ENCODE peak calls at places on chromosomes 6 and 20, in seven cellular contexts. One of them, this sample, is unnamed.
A peak's percentile ranks its signal among the peaks of the same experiment; 100 is the strongest.

GRCh38 chr6:111057074-111057752 is 30.1 kb upstream of the SLC16A10 start:
- DNase-seq in stimulated activated CD4-positive, alpha-beta T cell treated with anti-CD3 and anti-CD28 coated beads, TNF-alpha, amount 100 ng/mL, for 4 hours: no peak
- DNase-seq in left ventricle myocardium inferior: no peak
- DNase-seq in neural crest cell: no peak
- DNase-seq in SJSA1: peak; percentile 41
- DNase-seq in left ventricle myocardium superior: no peak
- DNase-seq in RWPE1: peak; percentile 36
- DNase-seq in this sample: no peak

GRCh38 chr6:29465279-29465678 is 8.3 kb downstream of the OR2H1 start:
- DNase-seq in stimulated activated CD4-positive, alpha-beta T cell treated with anti-CD3 and anti-CD28 coated beads, TNF-alpha, amount 100 ng/mL, for 4 hours: no peak
- DNase-seq in SJSA1: no peak
- DNase-seq in left ventricle myocardium inferior: no peak
- DNase-seq in left ventricle myocardium superior: no peak
- DNase-seq in neural crest cell: no peak
- DNase-seq in RWPE1: no peak
- DNase-seq in this sample: no peak

GRCh38 chr6:6007311-6008113 is 787 bp upstream of the NRN1 start:
- DNase-seq in neural crest cell: peak; percentile 30
- DNase-seq in left ventricle myocardium inferior: no peak
- DNase-seq in left ventricle myocardium superior: peak; percentile 42
- DNase-seq in stimulated activated CD4-positive, alpha-beta T cell treated with anti-CD3 and anti-CD28 coated beads, TNF-alpha, amount 100 ng/mL, for 4 hours: no peak
- DNase-seq in SJSA1: peak; percentile 60
- DNase-seq in RWPE1: no peak
- DNase-seq in this sample: no peak

GRCh38 chr6:45864651-45865050 is 151.0 kb downstream of the CLIC5 start:
- DNase-seq in stimulated activated CD4-positive, alpha-beta T cell treated with anti-CD3 and anti-CD28 coated beads, TNF-alpha, amount 100 ng/mL, for 4 hours: no peak
- DNase-seq in SJSA1: no peak
- DNase-seq in left ventricle myocardium inferior: no peak
- DNase-seq in neural crest cell: no peak
- DNase-seq in left ventricle myocardium superior: no peak
- DNase-seq in RWPE1: no peak
- DNase-seq in this sample: no peak

GRCh38 chr20:20255104-20255503 is 112.8 kb upstream of the INSM1 start:
- DNase-seq in left ventricle myocardium inferior: no peak
- DNase-seq in SJSA1: no peak
- DNase-seq in neural crest cell: no peak
- DNase-seq in left ventricle myocardium superior: no peak
- DNase-seq in RWPE1: no peak
- DNase-seq in stimulated activated CD4-positive, alpha-beta T cell treated with anti-CD3 and anti-CD28 coated beads, TNF-alpha, amount 100 ng/mL, for 4 hours: no peak
- DNase-seq in this sample: no peak

GRCh38 chr6:157774153-157775135 is 48.6 kb upstream of the SNX9 start:
- DNase-seq in RWPE1: no peak
- DNase-seq in SJSA1: no peak
- DNase-seq in neural crest cell: no peak
- DNase-seq in stimulated activated CD4-positive, alpha-beta T cell treated with anti-CD3 and anti-CD28 coated beads, TNF-alpha, amount 100 ng/mL, for 4 hours: no peak
- DNase-seq in left ventricle myocardium superior: no peak
- DNase-seq in left ventricle myocardium inferior: no peak
- DNase-seq in this sample: no peak

GRCh38 chr6:67131827-67132226 is 1424.8 kb upstream of the EYS start:
- DNase-seq in RWPE1: no peak
- DNase-seq in stimulated activated CD4-positive, alpha-beta T cell treated with anti-CD3 and anti-CD28 coated beads, TNF-alpha, amount 100 ng/mL, for 4 hours: no peak
- DNase-seq in left ventricle myocardium inferior: no peak
- DNase-seq in left ventricle myocardium superior: no peak
- DNase-seq in neural crest cell: no peak
- DNase-seq in SJSA1: no peak
- DNase-seq in this sample: no peak

GRCh38 chr6:125986956-125987617 is 747 bp downstream of the TRMT11 start:
- DNase-seq in left ventricle myocardium inferior: no peak
- DNase-seq in left ventricle myocardium superior: no peak
- DNase-seq in neural crest cell: no peak
- DNase-seq in RWPE1: no peak
- DNase-seq in stimulated activated CD4-positive, alpha-beta T cell treated with anti-CD3 and anti-CD28 coated beads, TNF-alpha, amount 100 ng/mL, for 4 hours: no peak
- DNase-seq in SJSA1: no peak
- DNase-seq in this sample: no peak

GRCh38 chr6:161631676-161632194 is 357.9 kb upstream of the AGPAT4 start:
- DNase-seq in SJSA1: peak; percentile 84
- DNase-seq in left ventricle myocardium inferior: no peak
- DNase-seq in left ventricle myocardium superior: no peak
- DNase-seq in stimulated activated CD4-positive, alpha-beta T cell treated with anti-CD3 and anti-CD28 coated beads, TNF-alpha, amount 100 ng/mL, for 4 hours: no peak
- DNase-seq in neural crest cell: no peak
- DNase-seq in RWPE1: no peak
- DNase-seq in this sample: no peak

GRCh38 chr20:61443541-61444126 is 191.6 kb downstream of the CDH4 start:
- DNase-seq in neural crest cell: no peak
- DNase-seq in left ventricle myocardium inferior: no peak
- DNase-seq in stimulated activated CD4-positive, alpha-beta T cell treated with anti-CD3 and anti-CD28 coated beads, TNF-alpha, amount 100 ng/mL, for 4 hours: no peak
- DNase-seq in RWPE1: no peak
- DNase-seq in left ventricle myocardium superior: no peak
- DNase-seq in SJSA1: no peak
- DNase-seq in this sample: no peak

GRCh38 chr6:98678481-98678880 is 155.9 kb upstream of the POU3F2 start:
- DNase-seq in SJSA1: no peak
- DNase-seq in stimulated activated CD4-positive, alpha-beta T cell treated with anti-CD3 and anti-CD28 coated beads, TNF-alpha, amount 100 ng/mL, for 4 hours: no peak
- DNase-seq in left ventricle myocardium superior: no peak
- DNase-seq in neural crest cell: no peak
- DNase-seq in RWPE1: no peak
- DNase-seq in left ventricle myocardium inferior: no peak
- DNase-seq in this sample: no peak

GRCh38 chr6:154683756-154684523 is 49.3 kb upstream of the SCAF8 start:
- DNase-seq in RWPE1: peak; percentile 18
- DNase-seq in SJSA1: peak; percentile 56
- DNase-seq in left ventricle myocardium inferior: no peak
- DNase-seq in neural crest cell: no peak
- DNase-seq in left ventricle myocardium superior: no peak
- DNase-seq in stimulated activated CD4-positive, alpha-beta T cell treated with anti-CD3 and anti-CD28 coated beads, TNF-alpha, amount 100 ng/mL, for 4 hours: no peak
- DNase-seq in this sample: no peak

GRCh38 chr6:4459032-4459431 is 317.2 kb upstream of the CDYL start:
- DNase-seq in RWPE1: peak; percentile 89
- DNase-seq in left ventricle myocardium inferior: no peak
- DNase-seq in neural crest cell: no peak
- DNase-seq in left ventricle myocardium superior: no peak
- DNase-seq in SJSA1: no peak
- DNase-seq in stimulated activated CD4-positive, alpha-beta T cell treated with anti-CD3 and anti-CD28 coated beads, TNF-alpha, amount 100 ng/mL, for 4 hours: no peak
- DNase-seq in this sample: no peak

GRCh38 chr6:379367-380181 is 12.0 kb upstream of the IRF4 start:
- DNase-seq in left ventricle myocardium superior: no peak
- DNase-seq in RWPE1: no peak
- DNase-seq in left ventricle myocardium inferior: no peak
- DNase-seq in neural crest cell: no peak
- DNase-seq in SJSA1: no peak
- DNase-seq in stimulated activated CD4-positive, alpha-beta T cell treated with anti-CD3 and anti-CD28 coated beads, TNF-alpha, amount 100 ng/mL, for 4 hours: no peak
- DNase-seq in this sample: no peak

GRCh38 chr6:130575971-130576370 is 210.2 kb downstream of the TMEM200A start:
- DNase-seq in left ventricle myocardium inferior: no peak
- DNase-seq in RWPE1: no peak
- DNase-seq in SJSA1: no peak
- DNase-seq in neural crest cell: no peak
- DNase-seq in stimulated activated CD4-positive, alpha-beta T cell treated with anti-CD3 and anti-CD28 coated beads, TNF-alpha, amount 100 ng/mL, for 4 hours: peak; percentile 2
- DNase-seq in left ventricle myocardium superior: no peak
- DNase-seq in this sample: no peak

GRCh38 chr20:37734228-37734980 is 40.6 kb downstream of the CTNNBL1 start:
- DNase-seq in left ventricle myocardium superior: no peak
- DNase-seq in stimulated activated CD4-positive, alpha-beta T cell treated with anti-CD3 and anti-CD28 coated beads, TNF-alpha, amount 100 ng/mL, for 4 hours: no peak
- DNase-seq in RWPE1: no peak
- DNase-seq in left ventricle myocardium inferior: no peak
- DNase-seq in neural crest cell: no peak
- DNase-seq in SJSA1: no peak
- DNase-seq in this sample: no peak

GRCh38 chr6:154617175-154617574 is 106.7 kb upstream of the CNKSR3 start:
- DNase-seq in left ventricle myocardium superior: no peak
- DNase-seq in RWPE1: no peak
- DNase-seq in neural crest cell: no peak
- DNase-seq in stimulated activated CD4-positive, alpha-beta T cell treated with anti-CD3 and anti-CD28 coated beads, TNF-alpha, amount 100 ng/mL, for 4 hours: no peak
- DNase-seq in left ventricle myocardium inferior: no peak
- DNase-seq in SJSA1: no peak
- DNase-seq in this sample: no peak

GRCh38 chr6:103236923-103237322 is 1622.8 kb downstream of the HACE1 start:
- DNase-seq in stimulated activated CD4-positive, alpha-beta T cell treated with anti-CD3 and anti-CD28 coated beads, TNF-alpha, amount 100 ng/mL, for 4 hours: no peak
- DNase-seq in neural crest cell: no peak
- DNase-seq in left ventricle myocardium inferior: no peak
- DNase-seq in left ventricle myocardium superior: no peak
- DNase-seq in SJSA1: no peak
- DNase-seq in RWPE1: no peak
- DNase-seq in this sample: no peak

GRCh38 chr20:45913105-45913504 is 1.1 kb upstream of the PLTP start:
- DNase-seq in stimulated activated CD4-positive, alpha-beta T cell treated with anti-CD3 and anti-CD28 coated beads, TNF-alpha, amount 100 ng/mL, for 4 hours: no peak
- DNase-seq in RWPE1: no peak
- DNase-seq in SJSA1: no peak
- DNase-seq in left ventricle myocardium superior: no peak
- DNase-seq in neural crest cell: no peak
- DNase-seq in left ventricle myocardium inferior: no peak
- DNase-seq in this sample: no peak

GRCh38 chr6:116010400-116011095 is 50.1 kb downstream of the FRK start:
- DNase-seq in neural crest cell: peak; percentile 61
- DNase-seq in stimulated activated CD4-positive, alpha-beta T cell treated with anti-CD3 and anti-CD28 coated beads, TNF-alpha, amount 100 ng/mL, for 4 hours: peak; percentile 1
- DNase-seq in SJSA1: peak; percentile 58
- DNase-seq in left ventricle myocardium inferior: peak; percentile 57
- DNase-seq in RWPE1: peak; percentile 31
- DNase-seq in left ventricle myocardium superior: peak; percentile 80
- DNase-seq in this sample: no peak

GRCh38 chr6:158398252-158399024 is 86.2 kb downstream of the TULP4 start:
- DNase-seq in neural crest cell: no peak
- DNase-seq in left ventricle myocardium inferior: no peak
- DNase-seq in SJSA1: no peak
- DNase-seq in left ventricle myocardium superior: no peak
- DNase-seq in stimulated activated CD4-positive, alpha-beta T cell treated with anti-CD3 and anti-CD28 coated beads, TNF-alpha, amount 100 ng/mL, for 4 hours: no peak
- DNase-seq in RWPE1: no peak
- DNase-seq in this sample: no peak

GRCh38 chr6:154243793-154244768 is 112.5 kb downstream of the IPCEF1 start:
- DNase-seq in stimulated activated CD4-positive, alpha-beta T cell treated with anti-CD3 and anti-CD28 coated beads, TNF-alpha, amount 100 ng/mL, for 4 hours: no peak
- DNase-seq in RWPE1: no peak
- DNase-seq in SJSA1: no peak
- DNase-seq in neural crest cell: no peak
- DNase-seq in left ventricle myocardium inferior: no peak
- DNase-seq in left ventricle myocardium superior: no peak
- DNase-seq in this sample: no peak

GRCh38 chr6:1910621-1911407 is 301.1 kb downstream of the FOXC1 start:
- DNase-seq in RWPE1: no peak
- DNase-seq in neural crest cell: no peak
- DNase-seq in left ventricle myocardium superior: no peak
- DNase-seq in stimulated activated CD4-positive, alpha-beta T cell treated with anti-CD3 and anti-CD28 coated beads, TNF-alpha, amount 100 ng/mL, for 4 hours: no peak
- DNase-seq in left ventricle myocardium inferior: no peak
- DNase-seq in SJSA1: no peak
- DNase-seq in this sample: no peak

GRCh38 chr6:131954775-131955107 is 3.6 kb upstream of the CCN2 start:
- DNase-seq in RWPE1: peak; percentile 86
- DNase-seq in left ventricle myocardium inferior: peak; percentile 26
- DNase-seq in neural crest cell: no peak
- DNase-seq in SJSA1: peak; percentile 91
- DNase-seq in left ventricle myocardium superior: peak; percentile 26
- DNase-seq in stimulated activated CD4-positive, alpha-beta T cell treated with anti-CD3 and anti-CD28 coated beads, TNF-alpha, amount 100 ng/mL, for 4 hours: no peak
- DNase-seq in this sample: no peak

GRCh38 chr6:13407709-13408695 is 79.4 kb downstream of the GFOD1 start:
- DNase-seq in left ventricle myocardium superior: peak; percentile 62
- DNase-seq in neural crest cell: no peak
- DNase-seq in left ventricle myocardium inferior: no peak
- DNase-seq in stimulated activated CD4-positive, alpha-beta T cell treated with anti-CD3 and anti-CD28 coated beads, TNF-alpha, amount 100 ng/mL, for 4 hours: no peak
- DNase-seq in SJSA1: no peak
- DNase-seq in RWPE1: peak; percentile 93
- DNase-seq in this sample: no peak

GRCh38 chr20:41889125-41889870 is 271.1 kb upstream of the CHD6 start:
- DNase-seq in RWPE1: peak; percentile 31
- DNase-seq in SJSA1: no peak
- DNase-seq in left ventricle myocardium inferior: no peak
- DNase-seq in neural crest cell: no peak
- DNase-seq in stimulated activated CD4-positive, alpha-beta T cell treated with anti-CD3 and anti-CD28 coated beads, TNF-alpha, amount 100 ng/mL, for 4 hours: no peak
- DNase-seq in left ventricle myocardium superior: no peak
- DNase-seq in this sample: no peak

GRCh38 chr6:36318690-36319435 is 17.8 kb downstream of the BNIP5 start:
- DNase-seq in left ventricle myocardium inferior: no peak
- DNase-seq in left ventricle myocardium superior: no peak
- DNase-seq in RWPE1: no peak
- DNase-seq in neural crest cell: no peak
- DNase-seq in SJSA1: no peak
- DNase-seq in stimulated activated CD4-positive, alpha-beta T cell treated with anti-CD3 and anti-CD28 coated beads, TNF-alpha, amount 100 ng/mL, for 4 hours: no peak
- DNase-seq in this sample: no peak

GRCh38 chr6:139449611-139450000 is 75.2 kb upstream of the CITED2 start:
- DNase-seq in stimulated activated CD4-positive, alpha-beta T cell treated with anti-CD3 and anti-CD28 coated beads, TNF-alpha, amount 100 ng/mL, for 4 hours: no peak
- DNase-seq in neural crest cell: no peak
- DNase-seq in SJSA1: peak; percentile 28
- DNase-seq in left ventricle myocardium inferior: no peak
- DNase-seq in left ventricle myocardium superior: no peak
- DNase-seq in RWPE1: no peak
- DNase-seq in this sample: no peak

GRCh38 chr20:49384437-49385434 is 97.7 kb downstream of the KCNB1 start:
- DNase-seq in neural crest cell: peak; percentile 95
- DNase-seq in SJSA1: peak; percentile 56
- DNase-seq in left ventricle myocardium inferior: peak; percentile 70
- DNase-seq in stimulated activated CD4-positive, alpha-beta T cell treated with anti-CD3 and anti-CD28 coated beads, TNF-alpha, amount 100 ng/mL, for 4 hours: peak; percentile 24
- DNase-seq in RWPE1: no peak
- DNase-seq in left ventricle myocardium superior: peak; percentile 80
- DNase-seq in this sample: peak; percentile 85

GRCh38 chr20:48460681-48461080 is 367.1 kb downstream of the PREX1 start:
- DNase-seq in left ventricle myocardium inferior: no peak
- DNase-seq in RWPE1: no peak
- DNase-seq in SJSA1: no peak
- DNase-seq in left ventricle myocardium superior: no peak
- DNase-seq in stimulated activated CD4-positive, alpha-beta T cell treated with anti-CD3 and anti-CD28 coated beads, TNF-alpha, amount 100 ng/mL, for 4 hours: no peak
- DNase-seq in neural crest cell: no peak
- DNase-seq in this sample: no peak

GRCh38 chr6:14147891-14148290 is 30.3 kb downstream of the CD83 start:
- DNase-seq in SJSA1: no peak
- DNase-seq in stimulated activated CD4-positive, alpha-beta T cell treated with anti-CD3 and anti-CD28 coated beads, TNF-alpha, amount 100 ng/mL, for 4 hours: no peak
- DNase-seq in left ventricle myocardium superior: no peak
- DNase-seq in RWPE1: no peak
- DNase-seq in left ventricle myocardium inferior: no peak
- DNase-seq in neural crest cell: no peak
- DNase-seq in this sample: no peak

GRCh38 chr6:158322724-158323560 is 10.7 kb downstream of the TULP4 start:
- DNase-seq in RWPE1: peak; percentile 80
- DNase-seq in stimulated activated CD4-positive, alpha-beta T cell treated with anti-CD3 and anti-CD28 coated beads, TNF-alpha, amount 100 ng/mL, for 4 hours: no peak
- DNase-seq in left ventricle myocardium inferior: no peak
- DNase-seq in neural crest cell: no peak
- DNase-seq in left ventricle myocardium superior: no peak
- DNase-seq in SJSA1: no peak
- DNase-seq in this sample: no peak

GRCh38 chr20:62405108-62405980 is 1.7 kb downstream of the CABLES2 start:
- DNase-seq in RWPE1: peak; percentile 73
- DNase-seq in left ventricle myocardium superior: peak; percentile 67
- DNase-seq in stimulated activated CD4-positive, alpha-beta T cell treated with anti-CD3 and anti-CD28 coated beads, TNF-alpha, amount 100 ng/mL, for 4 hours: no peak
- DNase-seq in SJSA1: no peak
- DNase-seq in neural crest cell: peak; percentile 59
- DNase-seq in left ventricle myocardium inferior: peak; percentile 38
- DNase-seq in this sample: no peak